ENCODE peak calls at places on chromosome 21, in four cellular contexts. One of them, this sample, is unnamed.

GRCh38 chr21:15422761-15423160 is 307.0 kb upstream of the USP25 start:
- DNase-seq in kidney tubule cell: peak
- DNase-seq in foreskin fibroblast: no peak
- DNase-seq in HFFc6: no peak
- DNase-seq in this sample: no peak

GRCh38 chr21:27173052-27173451 is 206.2 kb upstream of the ADAMTS5 start:
- DNase-seq in kidney tubule cell: no peak
- DNase-seq in foreskin fibroblast: peak
- DNase-seq in HFFc6: no peak
- DNase-seq in this sample: no peak

GRCh38 chr21:30268608-30269197 is 14.0 kb downstream of the KRTAP24-1 start:
- DNase-seq in kidney tubule cell: no peak
- DNase-seq in foreskin fibroblast: no peak
- DNase-seq in HFFc6: no peak
- DNase-seq in this sample: no peak

GRCh38 chr21:38351961-38352521 is 95.2 kb downstream of the KCNJ15 start:
- DNase-seq in kidney tubule cell: peak
- DNase-seq in foreskin fibroblast: peak
- DNase-seq in HFFc6: peak
- DNase-seq in this sample: no peak

GRCh38 chr21:41921089-41921819 is 32.6 kb downstream of the C2CD2 start:
- DNase-seq in kidney tubule cell: no peak
- DNase-seq in foreskin fibroblast: no peak
- DNase-seq in HFFc6: no peak
- DNase-seq in this sample: no peak

GRCh38 chr21:36385233-36385908 is at the start of gene CHAF1B:
- DNase-seq in kidney tubule cell: peak
- DNase-seq in foreskin fibroblast: peak
- DNase-seq in HFFc6: peak
- DNase-seq in this sample: peak

GRCh38 chr21:31922881-31923280 is 50.1 kb downstream of the HUNK start:
- DNase-seq in kidney tubule cell: no peak
- DNase-seq in foreskin fibroblast: no peak
- DNase-seq in HFFc6: no peak
- DNase-seq in this sample: no peak

GRCh38 chr21:15604424-15604823 is 125.4 kb upstream of the USP25 start:
- DNase-seq in kidney tubule cell: peak
- DNase-seq in foreskin fibroblast: peak
- DNase-seq in HFFc6: no peak
- DNase-seq in this sample: no peak

GRCh38 chr21:16608209-16608830 is 878.5 kb downstream of the USP25 start:
- DNase-seq in kidney tubule cell: peak
- DNase-seq in foreskin fibroblast: no peak
- DNase-seq in HFFc6: peak
- DNase-seq in this sample: no peak

GRCh38 chr21:39863111-39863510 is 4.1 kb upstream of the PCP4 start:
- DNase-seq in kidney tubule cell: peak
- DNase-seq in foreskin fibroblast: peak
- DNase-seq in HFFc6: no peak
- DNase-seq in this sample: no peak

GRCh38 chr21:40134731-40135492 is 267.7 kb downstream of the PCP4 start:
- DNase-seq in kidney tubule cell: no peak
- DNase-seq in foreskin fibroblast: no peak
- DNase-seq in HFFc6: no peak
- DNase-seq in this sample: no peak

GRCh38 chr21:44596068-44596725 is 3.9 kb upstream of the KRTAP10-6 start:
- DNase-seq in kidney tubule cell: peak
- DNase-seq in foreskin fibroblast: peak
- DNase-seq in HFFc6: no peak
- DNase-seq in this sample: no peak

GRCh38 chr21:36265431-36265830 is 54.6 kb upstream of the MORC3 start:
- DNase-seq in kidney tubule cell: no peak
- DNase-seq in foreskin fibroblast: no peak
- DNase-seq in HFFc6: no peak
- DNase-seq in this sample: no peak

GRCh38 chr21:33541105-33541711 is 709 bp downstream of the GART start:
- DNase-seq in kidney tubule cell: peak
- DNase-seq in foreskin fibroblast: peak
- DNase-seq in HFFc6: no peak
- DNase-seq in this sample: peak

GRCh38 chr21:27168084-27168483 is 201.2 kb upstream of the ADAMTS5 start:
- DNase-seq in kidney tubule cell: no peak
- DNase-seq in foreskin fibroblast: peak
- DNase-seq in HFFc6: no peak
- DNase-seq in this sample: no peak

GRCh38 chr21:31316488-31317169 is 27.4 kb downstream of the TIAM1 start:
- DNase-seq in kidney tubule cell: peak
- DNase-seq in foreskin fibroblast: peak
- DNase-seq in HFFc6: no peak
- DNase-seq in this sample: no peak

GRCh38 chr21:33071878-33072306 is 2.0 kb downstream of the OLIG1 start:
- DNase-seq in kidney tubule cell: peak
- DNase-seq in foreskin fibroblast: peak
- DNase-seq in HFFc6: no peak
- DNase-seq in this sample: no peak

GRCh38 chr21:37006521-37007291 is at the start of gene RIPPLY3:
- DNase-seq in kidney tubule cell: peak
- DNase-seq in foreskin fibroblast: peak
- DNase-seq in HFFc6: no peak
- DNase-seq in this sample: no peak

GRCh38 chr21:31606081-31606874 is 53.2 kb upstream of the SOD1 start:
- DNase-seq in kidney tubule cell: peak
- DNase-seq in foreskin fibroblast: no peak
- DNase-seq in HFFc6: no peak
- DNase-seq in this sample: no peak

GRCh38 chr21:42269382-42269781 is 45.8 kb downstream of the TFF3 start:
- DNase-seq in kidney tubule cell: no peak
- DNase-seq in foreskin fibroblast: no peak
- DNase-seq in HFFc6: no peak
- DNase-seq in this sample: no peak

GRCh38 chr21:42262826-42263225 is 43.9 kb downstream of the ABCG1 start:
- DNase-seq in kidney tubule cell: peak
- DNase-seq in foreskin fibroblast: no peak
- DNase-seq in HFFc6: no peak
- DNase-seq in this sample: no peak

GRCh38 chr21:32572574-32573420 is 12.5 kb downstream of the TCP10L start:
- DNase-seq in kidney tubule cell: peak
- DNase-seq in foreskin fibroblast: no peak
- DNase-seq in HFFc6: no peak
- DNase-seq in this sample: no peak

GRCh38 chr21:27817902-27818623 is 851.2 kb upstream of the ADAMTS5 start:
- DNase-seq in kidney tubule cell: no peak
- DNase-seq in foreskin fibroblast: no peak
- DNase-seq in HFFc6: no peak
- DNase-seq in this sample: no peak

GRCh38 chr21:45865106-45865835 is 116.3 kb upstream of the COL6A1 start:
- DNase-seq in kidney tubule cell: peak
- DNase-seq in foreskin fibroblast: peak
- DNase-seq in HFFc6: peak
- DNase-seq in this sample: no peak

GRCh38 chr21:41953831-41954653 is at the start of gene C2CD2:
- DNase-seq in kidney tubule cell: peak
- DNase-seq in foreskin fibroblast: peak
- DNase-seq in HFFc6: peak
- DNase-seq in this sample: no peak

GRCh38 chr21:17454315-17455027 is 58.4 kb upstream of the CXADR start:
- DNase-seq in kidney tubule cell: peak
- DNase-seq in foreskin fibroblast: peak
- DNase-seq in HFFc6: peak
- DNase-seq in this sample: peak

GRCh38 chr21:18548249-18548648 is 144.7 kb upstream of the TMPRSS15 start:
- DNase-seq in kidney tubule cell: no peak
- DNase-seq in foreskin fibroblast: no peak
- DNase-seq in HFFc6: no peak
- DNase-seq in this sample: no peak

GRCh38 chr21:43331962-43332458 is 94.9 kb downstream of the SIK1 start:
- DNase-seq in kidney tubule cell: peak
- DNase-seq in foreskin fibroblast: peak
- DNase-seq in HFFc6: peak
- DNase-seq in this sample: no peak

GRCh38 chr21:25567472-25567871 is 39.8 kb downstream of the MRPL39 start:
- DNase-seq in kidney tubule cell: no peak
- DNase-seq in foreskin fibroblast: no peak
- DNase-seq in HFFc6: no peak
- DNase-seq in this sample: no peak

GRCh38 chr21:45836268-45836655 is 145.3 kb upstream of the COL6A1 start:
- DNase-seq in kidney tubule cell: peak
- DNase-seq in foreskin fibroblast: peak
- DNase-seq in HFFc6: no peak
- DNase-seq in this sample: no peak

GRCh38 chr21:36260030-36260787 is 59.8 kb upstream of the MORC3 start:
- DNase-seq in kidney tubule cell: peak
- DNase-seq in foreskin fibroblast: peak
- DNase-seq in HFFc6: peak
- DNase-seq in this sample: no peak

GRCh38 chr21:28547795-28548194 is 444.9 kb downstream of the LTN1 start:
- DNase-seq in kidney tubule cell: no peak
- DNase-seq in foreskin fibroblast: peak
- DNase-seq in HFFc6: no peak
- DNase-seq in this sample: no peak

GRCh38 chr21:26506951-26507350 is 66.1 kb downstream of the CYYR1 start:
- DNase-seq in kidney tubule cell: peak
- DNase-seq in foreskin fibroblast: peak
- DNase-seq in HFFc6: no peak
- DNase-seq in this sample: no peak